ENCODE peak calls at places on chromosomes 12 and 14, in five cellular contexts. T is AG04450; K is stimulated activated CD4-positive, alpha-beta T cell treated with anti-CD3 and anti-CD28 coated beads, Interleukin-4, amount 100 ng/mL, for 48 hours; G is stimulated activated CD8-positive, alpha-beta memory T cell treated with anti-CD3 and anti-CD28 coated beads, Interleukin-7, amount 100 ng/mL, for 1 hour; F is NCI-H1694. L is an unnamed sample.

GRCh38 chr14:103142031-103142430 is 18.8 kb downstream of the TNFAIP2 start:
- DNase-seq in T (no peak), K (no peak), G (no peak), F (peak; percentile 98), L (no peak)

GRCh38 chr12:12546314-12546772 is 16.3 kb downstream of the DUSP16 start:
- DNase-seq in T (no peak), K (no peak), G (no peak), F (no peak), L (no peak)

GRCh38 chr12:122656298-122656697 is 46.9 kb downstream of the HCAR2 start:
- DNase-seq in T (no peak), K (no peak), G (no peak), F (no peak), L (no peak)

GRCh38 chr14:61357118-61357517 is 35.7 kb downstream of the PRKCH start:
- DNase-seq in T (no peak), K (no peak), G (no peak), F (no peak), L (no peak)

GRCh38 chr14:94129758-94130414 is 482 bp upstream of the IFI27L2 start:
- DNase-seq in T (no peak), K (no peak), G (no peak), F (peak; percentile 93), L (no peak)

GRCh38 chr12:103100226-103100866 is 142.9 kb downstream of the ASCL1 start:
- DNase-seq in T (no peak), K (no peak), G (no peak), F (no peak), L (no peak)

GRCh38 chr12:110566993-110567392 is 16.1 kb downstream of the PPTC7 start:
- DNase-seq in T (no peak), K (no peak), G (no peak), F (no peak), L (no peak)

GRCh38 chr12:110860833-110861291 is 14.1 kb downstream of the CCDC63 start:
- DNase-seq in T (no peak), K (no peak), G (no peak), F (no peak), L (no peak)

GRCh38 chr12:4958697-4959375 is 49.1 kb downstream of the KCNA1 start:
- DNase-seq in T (no peak), K (no peak), G (no peak), F (no peak), L (no peak)

GRCh38 chr14:92475451-92476187 is 38.0 kb upstream of the RIN3 start:
- DNase-seq in T (no peak), K (no peak), G (no peak), F (no peak), L (no peak)

GRCh38 chr14:91311284-91311662 is 66.8 kb upstream of the GPR68 start:
- DNase-seq in T (no peak), K (no peak), G (no peak), F (no peak), L (no peak)

GRCh38 chr14:21505009-21505553 is 6.1 kb downstream of the METTL3 start:
- DNase-seq in T (no peak), K (no peak), G (no peak), F (no peak), L (no peak)

GRCh38 chr14:92673601-92674000 is 74.8 kb downstream of the LGMN start:
- DNase-seq in T (no peak), K (no peak), G (no peak), F (no peak), L (no peak)

GRCh38 chr12:12560587-12561304 is 1.9 kb downstream of the DUSP16 start:
- DNase-seq in T (no peak), K (no peak), G (peak; percentile 31), F (peak; percentile 44), L (no peak)

GRCh38 chr12:49733219-49734017 is 7.9 kb upstream of the TMBIM6 start:
- DNase-seq in T (no peak), K (no peak), G (no peak), F (no peak), L (no peak)

GRCh38 chr14:61860294-61860918 is 98.2 kb downstream of the SNAPC1 start:
- DNase-seq in T (no peak), K (peak; percentile 60), G (peak; percentile 37), F (peak; percentile 50), L (no peak)